ENCODE peak calls at places on chromosomes 4 and X, in nine cellular contexts. Y is tibial nerve, B is ovary, C is GM12878, M is fibroblast of lung, I is IMR-90, H is SJSA1, Z is breast epithelium, K is MM.1S. S is an unnamed sample. For H3K9me3, H3K4me1 and H3K27me3, the result is how much of the 10 kb centered on the place peaks cover.

GRCh38 chr4:141899103-141899502 is 262.7 kb downstream of the IL15 start:
- DNase-seq in B (no peak), K (no peak), Y (no peak), Z (no peak), C (no peak), I (peak), M (no peak), H (no peak), S (no peak)

GRCh38 chrX:56963377-56963776 is 32.0 kb downstream of the SPIN3 start:
- DNase-seq in Y (no peak), M (no peak), B (no peak), K (peak), I (no peak), H (no peak), C (no peak), Z (no peak), S (no peak)

GRCh38 chr4:123317211-123317610 is 79.4 kb upstream of the SPRY1 start:
- DNase-seq in B (no peak), Z (no peak), K (no peak), M (no peak), H (no peak), I (no peak), C (no peak), Y (no peak), S (no peak)

GRCh38 chr4:4334798-4335520 is 44.9 kb downstream of the ZBTB49 start:
- DNase-seq in Y (no peak), B (peak), H (peak), K (peak), Z (peak), M (peak), C (no peak), I (peak), S (peak)

GRCh38 chr4:42446823-42447222 is 49.5 kb downstream of the SHISA3 start:
- DNase-seq in H (no peak), K (no peak), M (no peak), I (no peak), Y (no peak), B (no peak), C (no peak), Z (no peak), S (no peak)

GRCh38 chr4:175469519-175469918 is 342.5 kb downstream of the GPM6A start:
- DNase-seq in B (no peak), Z (no peak), H (peak), C (no peak), K (no peak), Y (no peak), M (peak), I (peak), S (no peak)

GRCh38 chr4:102311407-102311806 is 33.9 kb downstream of the SLC39A8 start:
- DNase-seq in H (no peak), C (no peak), M (no peak), Z (no peak), Y (no peak), I (no peak), K (no peak), B (no peak), S (no peak)

GRCh38 chr4:122583906-122584305 is 37.0 kb downstream of the IL21 start:
- DNase-seq in B (no peak), M (no peak), C (no peak), I (peak), Y (no peak), Z (peak), K (no peak), H (no peak), S (no peak)

GRCh38 chr4:54064317-54065275 is at the start of gene CHIC2:
- DNase-seq in K (peak), Z (peak), H (peak), M (peak), I (peak), C (peak), B (peak), Y (peak), S (peak)

GRCh38 chr4:131388277-131388676 is 1760.8 kb upstream of the PCDH10 start:
- DNase-seq in Y (no peak), M (no peak), Z (no peak), B (no peak), C (no peak), I (no peak), K (no peak), H (no peak), S (no peak)

GRCh38 chr4:37890501-37891220 is at the start of gene TBC1D1:
- DNase-seq in C (no peak), B (peak), I (no peak), M (no peak), H (no peak), Y (no peak), K (peak), Z (peak), S (peak)

GRCh38 chrX:154309041-154309775 is 13.6 kb downstream of the TKTL1 start:
- DNase-seq in Z (no peak), K (no peak), M (no peak), C (no peak), B (no peak), Y (no peak), H (no peak), I (no peak), S (no peak)
- H3K9me3 ChIP-seq in Z (under half), K (under half), M (under half), C (under half), B (under half), Y (under half), H (under half), I (under half), S (under half)

GRCh38 chr4:1207157-1207470 is 34.7 kb upstream of the SPON2 start:
- DNase-seq in C (no peak), I (no peak), Y (peak), Z (no peak), M (no peak), H (no peak), K (no peak), B (no peak), S (no peak)

GRCh38 chr4:1206299-1207156 is 34.1 kb upstream of the SPON2 start:
- DNase-seq in H (no peak), Y (peak), I (no peak), K (no peak), Z (no peak), B (no peak), M (no peak), C (no peak), S (peak)

GRCh38 chr4:1204286-1204827 is 32.0 kb upstream of the SPON2 start:
- DNase-seq in C (no peak), Z (peak), Y (peak), B (no peak), I (no peak), K (no peak), M (no peak), H (no peak), S (no peak)

GRCh38 chr4:1205641-1206298 is 33.4 kb upstream of the SPON2 start:
- DNase-seq in K (no peak), Z (no peak), H (no peak), I (no peak), B (no peak), Y (peak), C (no peak), M (no peak), S (peak)

DNA sequence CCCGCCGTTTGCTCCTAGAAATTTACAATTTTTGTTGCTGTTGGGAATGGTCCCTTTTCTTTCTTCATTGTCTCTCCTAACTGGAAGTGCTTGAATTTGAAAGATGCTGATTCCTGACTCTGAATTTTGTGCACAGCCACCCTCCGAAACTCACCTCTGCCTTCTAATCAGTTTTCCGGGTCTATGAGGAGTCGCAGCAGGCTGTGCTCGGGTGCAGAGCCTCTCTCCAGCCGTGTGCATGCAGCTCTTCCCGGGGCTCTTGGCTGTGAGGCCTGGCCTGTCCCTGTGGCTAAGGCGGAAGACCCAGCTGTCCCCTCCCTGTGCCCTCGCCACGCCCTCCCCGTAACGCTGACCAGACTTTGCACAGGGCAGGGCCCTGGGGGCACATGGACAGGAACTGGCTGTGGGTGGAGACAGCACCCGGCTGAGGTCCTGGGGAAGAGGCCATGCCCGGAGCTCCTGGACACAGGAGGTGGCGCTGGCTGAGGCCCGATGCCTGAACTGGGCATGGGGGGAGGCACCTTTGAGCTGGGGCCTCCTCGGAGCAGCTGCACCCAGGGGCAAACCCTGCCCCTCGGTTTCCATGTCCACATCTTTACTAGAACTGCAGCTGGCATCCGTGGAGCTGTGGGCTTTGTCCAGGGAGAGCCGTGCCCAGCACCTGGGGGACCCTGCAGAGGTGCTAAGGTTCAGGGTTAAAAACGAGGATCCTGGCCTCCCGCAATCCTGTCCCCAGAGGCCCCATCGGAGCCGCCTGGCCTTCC is 32.6 kb upstream of the SPON2 start:
- DNase-seq in Z (peak), H (no peak), I (no peak), M (no peak), B (no peak), C (no peak), K (no peak), Y (peak), S (peak)
- H3K4me1 ChIP-seq in Z (under half), H (under half), I (half or more), M (under half), B (under half), C (under half), K (under half), Y (under half), S (under half)

GRCh38 chrX:151178746-151179145 is 2.4 kb downstream of the GPR50 start:
- DNase-seq in I (no peak), B (no peak), Z (no peak), C (no peak), M (no peak), Y (no peak), H (no peak), K (no peak), S (no peak)

GRCh38 chrX:151174581-151175282 is 1.7 kb upstream of the GPR50 start:
- DNase-seq in Y (no peak), Z (no peak), H (no peak), C (no peak), I (no peak), M (no peak), K (no peak), B (no peak), S (peak)

GRCh38 chrX:151177141-151178027 is 1.0 kb downstream of the GPR50 start:
- DNase-seq in B (no peak), C (no peak), I (no peak), H (no peak), Y (no peak), K (no peak), Z (no peak), M (peak), S (no peak)

GRCh38 chrX:151175283-151176062 is 911 bp upstream of the GPR50 start:
- DNase-seq in Y (no peak), B (no peak), Z (no peak), I (no peak), K (no peak), C (no peak), M (no peak), H (no peak), S (peak)

GRCh38 chrX:151176351-151176750 is at the start of gene GPR50:
- DNase-seq in C (no peak), H (no peak), M (no peak), I (no peak), Y (no peak), Z (no peak), K (no peak), B (no peak), S (no peak)
- H3K27me3 ChIP-seq in C (under half), H (under half), M (under half), I (under half), Y (half or more), Z (under half), K (under half), B (under half), S (under half)

GRCh38 chrX:151779258-151779657 is 44.7 kb downstream of the CNGA2 start:
- DNase-seq in K (no peak), M (no peak), C (no peak), Z (no peak), H (no peak), B (no peak), I (no peak), Y (no peak), S (no peak)

GRCh38 chrX:151780621-151781020 is 46.1 kb downstream of the CNGA2 start:
- DNase-seq in I (no peak), Z (no peak), Y (no peak), B (no peak), M (no peak), K (no peak), H (no peak), C (no peak), S (no peak)

GRCh38 chrX:151773434-151773833 is 38.9 kb downstream of the CNGA2 start:
- DNase-seq in Z (no peak), B (no peak), H (no peak), C (no peak), I (no peak), M (no peak), K (no peak), Y (no peak), S (no peak)

GRCh38 chrX:151776936-151777335 is 42.4 kb downstream of the CNGA2 start:
- DNase-seq in Z (no peak), M (no peak), H (no peak), Y (no peak), B (no peak), I (no peak), C (no peak), K (no peak), S (no peak)

DNA sequence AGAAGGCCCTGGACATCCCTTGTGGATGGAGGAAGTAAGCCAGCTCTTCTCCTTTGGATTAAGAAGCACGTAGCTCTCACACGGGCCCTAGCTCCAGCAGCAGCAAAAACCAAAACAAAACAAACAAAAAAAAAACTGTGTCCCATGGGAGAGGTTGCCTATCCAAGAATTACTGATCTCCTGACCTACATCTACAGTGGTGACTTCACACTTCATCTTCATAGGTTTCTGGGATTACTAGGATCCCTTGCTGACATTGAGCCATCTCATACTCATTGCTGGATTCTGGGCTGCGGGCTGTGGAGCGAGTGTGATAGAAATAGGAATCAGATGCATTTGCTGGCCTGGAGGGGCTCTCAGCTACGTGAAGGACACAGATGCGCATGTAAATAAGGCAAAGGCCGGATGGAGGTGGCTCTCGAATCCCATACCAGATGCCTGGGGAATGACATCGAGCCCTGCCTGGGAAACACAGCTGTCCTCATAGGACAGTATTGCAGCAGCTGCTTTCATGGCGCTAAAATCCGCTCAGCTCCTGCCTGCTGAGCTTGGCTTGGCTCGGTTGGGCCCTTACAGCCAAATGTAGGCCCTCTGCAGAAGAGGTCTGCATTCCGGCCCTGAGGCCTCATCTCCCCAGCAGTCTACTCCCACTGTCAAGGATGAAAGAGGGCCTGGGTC is 41.7 kb downstream of the CNGA2 start:
- DNase-seq in I (no peak), Z (no peak), K (no peak), C (no peak), B (no peak), H (no peak), M (no peak), Y (no peak), S (no peak)
- H3K9me3 ChIP-seq in I (under half), Z (under half), K (under half), C (under half), B (under half), H (under half), M (under half), Y (under half), S (under half)

DNA sequence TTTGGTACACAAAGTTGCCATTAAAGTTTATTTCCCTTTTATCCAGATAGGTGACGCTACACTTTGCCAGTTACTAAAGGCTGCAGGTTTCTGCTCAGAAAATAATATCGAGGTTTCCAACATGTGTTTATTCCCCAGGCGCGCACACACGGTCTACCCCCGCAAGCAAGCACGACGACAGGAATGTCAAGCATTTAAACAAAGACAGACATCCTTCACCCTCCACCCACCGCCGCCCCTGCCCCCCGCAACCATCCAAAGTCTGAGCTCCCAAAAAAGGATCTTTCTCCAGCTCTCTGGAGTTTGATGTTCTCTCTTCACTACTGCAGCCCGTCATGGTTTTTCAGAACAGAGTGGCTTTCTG is 1.3 kb upstream of the PCDH7 start:
- DNase-seq in I (peak), M (peak), Y (no peak), Z (no peak), H (no peak), K (no peak), B (no peak), C (no peak), S (peak)
- H3K4me1 ChIP-seq in I (under half), M (under half), Y (under half), Z (under half), H (under half), K (under half), B (under half), C (under half), S (under half)